ENCODE peak calls at places on chromosomes 6 and 20, in ten cellular contexts. One of them, this sample, is unnamed. For H3K4me1, the result is how much of the 10 kb centered on the place peaks cover.

GRCh38 chr20:48604426-48604825 is 223.4 kb downstream of the PREX1 start:
- DNase-seq in heart left ventricle: no peak
- DNase-seq in A549: no peak
- DNase-seq in breast epithelium: no peak
- DNase-seq in sigmoid colon: peak
- DNase-seq in IMR-90: no peak
- DNase-seq in colonic mucosa: no peak
- DNase-seq in GM23248: no peak
- DNase-seq in stomach: no peak
- DNase-seq in MM.1S: no peak
- DNase-seq in this sample: peak

GRCh38 chr20:45934046-45934586 is 367 bp upstream of the PCIF1 start:
- DNase-seq in heart left ventricle: peak
- DNase-seq in A549: peak
- DNase-seq in breast epithelium: peak
- DNase-seq in sigmoid colon: peak
- DNase-seq in IMR-90: peak
- DNase-seq in colonic mucosa: peak
- DNase-seq in GM23248: peak
- DNase-seq in stomach: peak
- DNase-seq in MM.1S: peak
- DNase-seq in this sample: peak

GRCh38 chr6:118468682-118469465 is 79.2 kb upstream of the PLN start:
- DNase-seq in heart left ventricle: no peak
- DNase-seq in A549: peak
- DNase-seq in breast epithelium: no peak
- DNase-seq in sigmoid colon: no peak
- DNase-seq in IMR-90: peak
- DNase-seq in colonic mucosa: no peak
- DNase-seq in GM23248: peak
- DNase-seq in stomach: no peak
- DNase-seq in MM.1S: no peak
- DNase-seq in this sample: no peak

GRCh38 chr20:13857304-13857703 is 72.5 kb downstream of the NDUFAF5 start:
- DNase-seq in heart left ventricle: peak
- DNase-seq in A549: no peak
- DNase-seq in breast epithelium: peak
- DNase-seq in sigmoid colon: no peak
- DNase-seq in IMR-90: no peak
- DNase-seq in colonic mucosa: no peak
- DNase-seq in GM23248: peak
- DNase-seq in stomach: no peak
- DNase-seq in MM.1S: no peak
- DNase-seq in this sample: peak

GRCh38 chr6:17932362-17932852 is 55.0 kb downstream of the KIF13A start:
- DNase-seq in heart left ventricle: peak
- DNase-seq in A549: peak
- DNase-seq in breast epithelium: no peak
- DNase-seq in sigmoid colon: peak
- DNase-seq in IMR-90: peak
- DNase-seq in colonic mucosa: no peak
- DNase-seq in GM23248: peak
- DNase-seq in stomach: no peak
- DNase-seq in MM.1S: no peak
- DNase-seq in this sample: peak

GRCh38 chr20:53023717-53024116 is 51.6 kb downstream of the TSHZ2 start:
- DNase-seq in heart left ventricle: no peak
- DNase-seq in A549: no peak
- DNase-seq in breast epithelium: no peak
- DNase-seq in sigmoid colon: no peak
- DNase-seq in IMR-90: no peak
- DNase-seq in colonic mucosa: no peak
- DNase-seq in GM23248: peak
- DNase-seq in stomach: no peak
- DNase-seq in MM.1S: no peak
- DNase-seq in this sample: no peak

GRCh38 chr6:149181304-149181703 is 136.2 kb upstream of the TAB2 start:
- DNase-seq in heart left ventricle: no peak
- DNase-seq in A549: no peak
- DNase-seq in breast epithelium: no peak
- DNase-seq in sigmoid colon: no peak
- DNase-seq in IMR-90: no peak
- DNase-seq in colonic mucosa: no peak
- DNase-seq in GM23248: no peak
- DNase-seq in stomach: no peak
- DNase-seq in MM.1S: no peak
- DNase-seq in this sample: no peak

GRCh38 chr6:14791525-14791924 is 454.3 kb upstream of the JARID2 start:
- DNase-seq in heart left ventricle: no peak
- DNase-seq in A549: no peak
- DNase-seq in breast epithelium: no peak
- DNase-seq in sigmoid colon: no peak
- DNase-seq in IMR-90: peak
- DNase-seq in colonic mucosa: no peak
- DNase-seq in GM23248: peak
- DNase-seq in stomach: no peak
- DNase-seq in MM.1S: no peak
- DNase-seq in this sample: no peak

GRCh38 chr6:28866342-28867077 is 57.3 kb downstream of the TRIM27 start:
- DNase-seq in heart left ventricle: peak
- DNase-seq in A549: peak
- DNase-seq in breast epithelium: peak
- DNase-seq in sigmoid colon: peak
- DNase-seq in IMR-90: peak
- DNase-seq in colonic mucosa: peak
- DNase-seq in GM23248: peak
- DNase-seq in stomach: peak
- DNase-seq in MM.1S: peak
- DNase-seq in this sample: peak

GRCh38 chr6:38212116-38212515 is 392.6 kb downstream of the ZFAND3 start:
- DNase-seq in heart left ventricle: no peak
- DNase-seq in A549: no peak
- DNase-seq in breast epithelium: no peak
- DNase-seq in sigmoid colon: no peak
- DNase-seq in IMR-90: no peak
- DNase-seq in colonic mucosa: no peak
- DNase-seq in GM23248: no peak
- DNase-seq in stomach: no peak
- DNase-seq in MM.1S: no peak
- DNase-seq in this sample: no peak

GRCh38 chr6:129884211-129884610 is 23.1 kb upstream of the TMEM244 start:
- DNase-seq in heart left ventricle: no peak
- DNase-seq in A549: no peak
- DNase-seq in breast epithelium: no peak
- DNase-seq in sigmoid colon: no peak
- DNase-seq in IMR-90: no peak
- DNase-seq in colonic mucosa: no peak
- DNase-seq in GM23248: no peak
- DNase-seq in stomach: no peak
- DNase-seq in MM.1S: no peak
- DNase-seq in this sample: no peak

GRCh38 chr6:169320013-169320412 is 66.4 kb upstream of the THBS2 start:
- DNase-seq in heart left ventricle: no peak
- DNase-seq in A549: no peak
- DNase-seq in breast epithelium: no peak
- DNase-seq in sigmoid colon: no peak
- DNase-seq in IMR-90: peak
- DNase-seq in colonic mucosa: no peak
- DNase-seq in GM23248: no peak
- DNase-seq in stomach: no peak
- DNase-seq in MM.1S: no peak
- DNase-seq in this sample: no peak

GRCh38 chr6:31114540-31114876 is at the start of gene PSORS1C1:
- DNase-seq in heart left ventricle: peak
- DNase-seq in A549: peak
- DNase-seq in breast epithelium: peak
- DNase-seq in sigmoid colon: peak
- DNase-seq in IMR-90: peak
- DNase-seq in colonic mucosa: peak
- DNase-seq in GM23248: peak
- DNase-seq in stomach: peak
- DNase-seq in MM.1S: no peak
- DNase-seq in this sample: peak
- H3K27ac ChIP-seq in heart left ventricle: peak
- H3K27ac ChIP-seq in A549: peak
- H3K27ac ChIP-seq in breast epithelium: peak
- H3K27ac ChIP-seq in sigmoid colon: peak
- H3K27ac ChIP-seq in IMR-90: peak
- H3K27ac ChIP-seq in colonic mucosa: no peak
- H3K27ac ChIP-seq in GM23248: peak
- H3K27ac ChIP-seq in stomach: peak
- H3K27ac ChIP-seq in MM.1S: no peak
- H3K27ac ChIP-seq in this sample: peak

GRCh38 chr6:25431642-25432307 is 152.6 kb downstream of the CARMIL1 start:
- DNase-seq in heart left ventricle: no peak
- DNase-seq in A549: no peak
- DNase-seq in breast epithelium: no peak
- DNase-seq in sigmoid colon: no peak
- DNase-seq in IMR-90: no peak
- DNase-seq in colonic mucosa: no peak
- DNase-seq in GM23248: no peak
- DNase-seq in stomach: no peak
- DNase-seq in MM.1S: no peak
- DNase-seq in this sample: no peak

GRCh38 chr6:25428758-25429317 is 149.7 kb downstream of the CARMIL1 start:
- DNase-seq in heart left ventricle: no peak
- DNase-seq in A549: no peak
- DNase-seq in breast epithelium: no peak
- DNase-seq in sigmoid colon: no peak
- DNase-seq in IMR-90: no peak
- DNase-seq in colonic mucosa: no peak
- DNase-seq in GM23248: no peak
- DNase-seq in stomach: no peak
- DNase-seq in MM.1S: no peak
- DNase-seq in this sample: no peak

GRCh38 chr6:25424303-25424702 is 145.1 kb downstream of the CARMIL1 start:
- DNase-seq in heart left ventricle: no peak
- DNase-seq in A549: no peak
- DNase-seq in breast epithelium: no peak
- DNase-seq in sigmoid colon: no peak
- DNase-seq in IMR-90: no peak
- DNase-seq in colonic mucosa: no peak
- DNase-seq in GM23248: no peak
- DNase-seq in stomach: no peak
- DNase-seq in MM.1S: no peak
- DNase-seq in this sample: no peak

GRCh38 chr6:25423358-25423757 is 144.2 kb downstream of the CARMIL1 start:
- DNase-seq in heart left ventricle: no peak
- DNase-seq in A549: no peak
- DNase-seq in breast epithelium: no peak
- DNase-seq in sigmoid colon: no peak
- DNase-seq in IMR-90: no peak
- DNase-seq in colonic mucosa: no peak
- DNase-seq in GM23248: no peak
- DNase-seq in stomach: no peak
- DNase-seq in MM.1S: no peak
- DNase-seq in this sample: no peak

DNA sequence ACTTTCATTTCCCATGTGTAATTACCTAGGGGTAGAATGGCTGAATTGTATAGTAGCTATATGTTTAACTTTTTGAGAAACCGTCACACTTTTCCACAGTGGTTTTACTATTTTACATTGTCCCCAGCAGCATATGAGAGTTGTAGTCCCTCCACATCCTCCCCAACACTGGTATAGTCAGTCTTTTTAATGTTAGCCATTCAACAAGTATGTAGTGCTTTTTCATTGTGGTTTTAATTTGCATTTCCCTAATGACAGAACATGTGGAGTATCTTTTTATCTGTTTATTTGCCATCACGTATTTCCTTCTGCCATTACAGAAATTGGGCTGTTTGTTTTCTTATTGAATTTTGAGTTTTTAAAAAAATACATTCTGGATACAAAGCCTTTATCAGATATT is 148.4 kb downstream of the CARMIL1 start:
- DNase-seq in heart left ventricle: no peak
- DNase-seq in A549: no peak
- DNase-seq in breast epithelium: no peak
- DNase-seq in sigmoid colon: no peak
- DNase-seq in IMR-90: no peak
- DNase-seq in colonic mucosa: no peak
- DNase-seq in GM23248: no peak
- DNase-seq in stomach: no peak
- DNase-seq in MM.1S: no peak
- DNase-seq in this sample: no peak
- H3K4me1 ChIP-seq in heart left ventricle: under half
- H3K4me1 ChIP-seq in A549: under half
- H3K4me1 ChIP-seq in breast epithelium: under half
- H3K4me1 ChIP-seq in sigmoid colon: under half
- H3K4me1 ChIP-seq in IMR-90: under half
- H3K4me1 ChIP-seq in colonic mucosa: under half
- H3K4me1 ChIP-seq in GM23248: under half
- H3K4me1 ChIP-seq in stomach: under half
- H3K4me1 ChIP-seq in MM.1S: under half
- H3K4me1 ChIP-seq in this sample: under half

DNA sequence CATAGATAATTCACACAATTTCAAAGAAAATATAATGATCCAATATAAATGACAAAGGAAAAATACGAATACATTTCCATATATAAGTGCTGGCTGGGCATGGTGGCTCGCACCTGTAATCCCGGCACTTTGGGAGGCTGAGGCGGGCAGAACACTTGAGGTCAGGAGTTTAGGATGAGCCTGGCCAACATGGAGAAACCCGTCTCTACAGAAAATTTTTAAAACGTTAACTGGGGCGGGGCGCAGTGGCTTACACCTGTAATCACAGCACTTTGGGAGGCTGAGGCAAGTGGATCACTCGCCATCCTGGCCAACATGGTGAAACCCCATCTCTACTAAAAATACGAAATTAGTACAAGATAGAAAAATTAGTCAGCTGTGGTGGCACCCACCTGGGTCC is 14.9 kb upstream of the MAPK13 start:
- DNase-seq in heart left ventricle: no peak
- DNase-seq in A549: no peak
- DNase-seq in breast epithelium: no peak
- DNase-seq in sigmoid colon: peak
- DNase-seq in IMR-90: no peak
- DNase-seq in colonic mucosa: no peak
- DNase-seq in GM23248: no peak
- DNase-seq in stomach: no peak
- DNase-seq in MM.1S: no peak
- DNase-seq in this sample: no peak
- H3K4me3 ChIP-seq in heart left ventricle: no peak
- H3K4me3 ChIP-seq in A549: no peak
- H3K4me3 ChIP-seq in breast epithelium: no peak
- H3K4me3 ChIP-seq in sigmoid colon: no peak
- H3K4me3 ChIP-seq in IMR-90: no peak
- H3K4me3 ChIP-seq in colonic mucosa: no peak
- H3K4me3 ChIP-seq in GM23248: no peak
- H3K4me3 ChIP-seq in stomach: no peak
- H3K4me3 ChIP-seq in MM.1S: no peak
- H3K4me3 ChIP-seq in this sample: no peak

DNA sequence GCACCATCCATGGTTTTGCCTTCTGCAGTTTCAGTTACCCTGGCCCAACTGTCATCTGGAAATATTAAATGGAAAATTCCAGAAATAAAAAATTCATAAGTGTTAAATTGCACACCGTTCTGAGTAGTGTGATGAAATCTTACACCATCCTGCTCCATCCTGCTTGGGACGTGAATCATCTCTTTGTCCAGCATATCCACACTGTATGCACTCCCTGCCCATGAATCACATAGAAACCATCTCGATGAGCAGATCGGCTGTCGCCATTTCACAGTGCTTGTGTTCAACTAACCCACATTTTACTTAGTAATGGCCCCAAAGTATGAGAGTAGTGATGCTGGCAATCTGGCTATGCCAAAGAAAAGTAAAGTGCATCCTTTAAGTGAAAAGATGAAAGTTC is 105.9 kb upstream of the ID4 start:
- DNase-seq in heart left ventricle: no peak
- DNase-seq in A549: peak
- DNase-seq in breast epithelium: no peak
- DNase-seq in sigmoid colon: no peak
- DNase-seq in IMR-90: peak
- DNase-seq in colonic mucosa: no peak
- DNase-seq in GM23248: peak
- DNase-seq in stomach: no peak
- DNase-seq in MM.1S: no peak
- DNase-seq in this sample: no peak
- H3K27ac ChIP-seq in heart left ventricle: no peak
- H3K27ac ChIP-seq in A549: peak
- H3K27ac ChIP-seq in breast epithelium: no peak
- H3K27ac ChIP-seq in sigmoid colon: no peak
- H3K27ac ChIP-seq in IMR-90: no peak
- H3K27ac ChIP-seq in colonic mucosa: no peak
- H3K27ac ChIP-seq in GM23248: peak
- H3K27ac ChIP-seq in stomach: no peak
- H3K27ac ChIP-seq in MM.1S: no peak
- H3K27ac ChIP-seq in this sample: no peak

This sample was measured in upper lobe of left lung.